ENCODE peak calls at places on chromosomes 5 and 9, in seven cellular contexts. One of them, this sample, is unnamed.

GRCh38 chr5:135231289-135231688 is 167.7 kb downstream of the MACROH2A1 start:
- DNase-seq in substantia nigra: no peak
- DNase-seq in IMR-90: no peak
- DNase-seq in activated naive CD8-positive, alpha-beta T cell treated with anti-CD3 and anti-CD28 coated beads for 36 hours: no peak
- DNase-seq in EH: no peak
- DNase-seq in hypothalamus: no peak
- DNase-seq in effector CD4-positive, alpha-beta T cell: no peak
- DNase-seq in this sample: no peak

GRCh38 chr5:112693301-112693700 is 44.4 kb upstream of the APC start:
- DNase-seq in IMR-90: no peak
- DNase-seq in effector CD4-positive, alpha-beta T cell: no peak
- DNase-seq in EH: no peak
- DNase-seq in substantia nigra: no peak
- DNase-seq in hypothalamus: no peak
- DNase-seq in activated naive CD8-positive, alpha-beta T cell treated with anti-CD3 and anti-CD28 coated beads for 36 hours: no peak
- DNase-seq in this sample: no peak

GRCh38 chr5:74382864-74383618 is 257.5 kb downstream of the ENC1 start:
- DNase-seq in EH: peak; percentile 86
- DNase-seq in hypothalamus: no peak
- DNase-seq in activated naive CD8-positive, alpha-beta T cell treated with anti-CD3 and anti-CD28 coated beads for 36 hours: no peak
- DNase-seq in effector CD4-positive, alpha-beta T cell: no peak
- DNase-seq in substantia nigra: no peak
- DNase-seq in IMR-90: peak; percentile 54
- DNase-seq in this sample: no peak

GRCh38 chr5:1131191-1131621 is 19.3 kb upstream of the SLC12A7 start:
- DNase-seq in hypothalamus: no peak
- DNase-seq in substantia nigra: no peak
- DNase-seq in EH: no peak
- DNase-seq in effector CD4-positive, alpha-beta T cell: no peak
- DNase-seq in IMR-90: no peak
- DNase-seq in activated naive CD8-positive, alpha-beta T cell treated with anti-CD3 and anti-CD28 coated beads for 36 hours: no peak
- DNase-seq in this sample: no peak

GRCh38 chr5:151123897-151124751 is 33.5 kb downstream of the ANXA6 start:
- DNase-seq in substantia nigra: no peak
- DNase-seq in EH: peak; percentile 44
- DNase-seq in IMR-90: peak; percentile 39
- DNase-seq in activated naive CD8-positive, alpha-beta T cell treated with anti-CD3 and anti-CD28 coated beads for 36 hours: peak; percentile 73
- DNase-seq in hypothalamus: peak; percentile 8
- DNase-seq in effector CD4-positive, alpha-beta T cell: no peak
- DNase-seq in this sample: peak; percentile 75

GRCh38 chr9:137273616-137274320 is 3.8 kb upstream of the TOR4A start:
- DNase-seq in activated naive CD8-positive, alpha-beta T cell treated with anti-CD3 and anti-CD28 coated beads for 36 hours: no peak
- DNase-seq in EH: no peak
- DNase-seq in substantia nigra: no peak
- DNase-seq in hypothalamus: no peak
- DNase-seq in IMR-90: no peak
- DNase-seq in effector CD4-positive, alpha-beta T cell: no peak
- DNase-seq in this sample: no peak

GRCh38 chr5:157076558-157076957 is 17.6 kb upstream of the HAVCR1 start:
- DNase-seq in substantia nigra: no peak
- DNase-seq in activated naive CD8-positive, alpha-beta T cell treated with anti-CD3 and anti-CD28 coated beads for 36 hours: no peak
- DNase-seq in effector CD4-positive, alpha-beta T cell: no peak
- DNase-seq in IMR-90: peak; percentile 45
- DNase-seq in EH: peak; percentile 43
- DNase-seq in hypothalamus: no peak
- DNase-seq in this sample: no peak

GRCh38 chr5:128237504-128237903 is 153.9 kb downstream of the SLC12A2 start:
- DNase-seq in substantia nigra: no peak
- DNase-seq in activated naive CD8-positive, alpha-beta T cell treated with anti-CD3 and anti-CD28 coated beads for 36 hours: no peak
- DNase-seq in effector CD4-positive, alpha-beta T cell: no peak
- DNase-seq in hypothalamus: no peak
- DNase-seq in EH: peak; percentile 64
- DNase-seq in IMR-90: peak; percentile 23
- DNase-seq in this sample: no peak

GRCh38 chr5:65926893-65927292 is 518 bp downstream of the ERBIN start:
- DNase-seq in IMR-90: no peak
- DNase-seq in EH: no peak
- DNase-seq in effector CD4-positive, alpha-beta T cell: no peak
- DNase-seq in activated naive CD8-positive, alpha-beta T cell treated with anti-CD3 and anti-CD28 coated beads for 36 hours: no peak
- DNase-seq in hypothalamus: no peak
- DNase-seq in substantia nigra: no peak
- DNase-seq in this sample: no peak

GRCh38 chr9:128374221-128374675 is 3.1 kb downstream of the URM1 start:
- DNase-seq in IMR-90: no peak
- DNase-seq in substantia nigra: peak; percentile 78
- DNase-seq in activated naive CD8-positive, alpha-beta T cell treated with anti-CD3 and anti-CD28 coated beads for 36 hours: no peak
- DNase-seq in hypothalamus: peak; percentile 90
- DNase-seq in effector CD4-positive, alpha-beta T cell: no peak
- DNase-seq in EH: no peak
- DNase-seq in this sample: no peak

GRCh38 chr5:33153891-33154290 is 286.9 kb upstream of the TARS1 start:
- DNase-seq in effector CD4-positive, alpha-beta T cell: no peak
- DNase-seq in IMR-90: peak; percentile 37
- DNase-seq in substantia nigra: no peak
- DNase-seq in EH: peak; percentile 63
- DNase-seq in hypothalamus: no peak
- DNase-seq in activated naive CD8-positive, alpha-beta T cell treated with anti-CD3 and anti-CD28 coated beads for 36 hours: no peak
- DNase-seq in this sample: no peak

GRCh38 chr5:176596689-176597416 is 13.1 kb downstream of the GPRIN1 start:
- DNase-seq in substantia nigra: no peak
- DNase-seq in activated naive CD8-positive, alpha-beta T cell treated with anti-CD3 and anti-CD28 coated beads for 36 hours: peak; percentile 75
- DNase-seq in hypothalamus: no peak
- DNase-seq in IMR-90: no peak
- DNase-seq in EH: no peak
- DNase-seq in effector CD4-positive, alpha-beta T cell: peak; percentile 49
- DNase-seq in this sample: no peak

GRCh38 chr9:26566141-26566540 is 326.5 kb downstream of the CAAP1 start:
- DNase-seq in effector CD4-positive, alpha-beta T cell: no peak
- DNase-seq in substantia nigra: no peak
- DNase-seq in hypothalamus: no peak
- DNase-seq in activated naive CD8-positive, alpha-beta T cell treated with anti-CD3 and anti-CD28 coated beads for 36 hours: no peak
- DNase-seq in IMR-90: no peak
- DNase-seq in EH: no peak
- DNase-seq in this sample: no peak

GRCh38 chr9:96619491-96620154 is at the start of gene CDC14B:
- DNase-seq in activated naive CD8-positive, alpha-beta T cell treated with anti-CD3 and anti-CD28 coated beads for 36 hours: peak; percentile 75
- DNase-seq in IMR-90: peak; percentile 90
- DNase-seq in EH: peak; percentile 88
- DNase-seq in substantia nigra: peak; percentile 69
- DNase-seq in effector CD4-positive, alpha-beta T cell: peak; percentile 40
- DNase-seq in hypothalamus: peak; percentile 90
- DNase-seq in this sample: no peak

GRCh38 chr9:128098936-128099931 is 28.3 kb downstream of the PTGES2 start:
- DNase-seq in IMR-90: no peak
- DNase-seq in activated naive CD8-positive, alpha-beta T cell treated with anti-CD3 and anti-CD28 coated beads for 36 hours: no peak
- DNase-seq in EH: peak; percentile 70
- DNase-seq in substantia nigra: no peak
- DNase-seq in effector CD4-positive, alpha-beta T cell: no peak
- DNase-seq in hypothalamus: no peak
- DNase-seq in this sample: no peak

GRCh38 chr9:105355810-105356209 is 92.0 kb upstream of the FSD1L start:
- DNase-seq in IMR-90: peak; percentile 47
- DNase-seq in hypothalamus: no peak
- DNase-seq in EH: peak; percentile 3
- DNase-seq in substantia nigra: no peak
- DNase-seq in effector CD4-positive, alpha-beta T cell: no peak
- DNase-seq in activated naive CD8-positive, alpha-beta T cell treated with anti-CD3 and anti-CD28 coated beads for 36 hours: no peak
- DNase-seq in this sample: no peak

GRCh38 chr5:19388391-19388790 is 599.6 kb downstream of the CDH18 start:
- DNase-seq in EH: no peak
- DNase-seq in IMR-90: no peak
- DNase-seq in activated naive CD8-positive, alpha-beta T cell treated with anti-CD3 and anti-CD28 coated beads for 36 hours: no peak
- DNase-seq in hypothalamus: no peak
- DNase-seq in substantia nigra: no peak
- DNase-seq in effector CD4-positive, alpha-beta T cell: no peak
- DNase-seq in this sample: no peak

GRCh38 chr9:9387511-9388115 is 1225.2 kb downstream of the PTPRD start:
- DNase-seq in hypothalamus: no peak
- DNase-seq in activated naive CD8-positive, alpha-beta T cell treated with anti-CD3 and anti-CD28 coated beads for 36 hours: no peak
- DNase-seq in IMR-90: no peak
- DNase-seq in substantia nigra: no peak
- DNase-seq in effector CD4-positive, alpha-beta T cell: no peak
- DNase-seq in EH: no peak
- DNase-seq in this sample: no peak

GRCh38 chr9:91681461-91682305 is 258.1 kb upstream of the NFIL3 start:
- DNase-seq in effector CD4-positive, alpha-beta T cell: peak; percentile 22
- DNase-seq in EH: peak; percentile 62
- DNase-seq in substantia nigra: peak; percentile 11
- DNase-seq in activated naive CD8-positive, alpha-beta T cell treated with anti-CD3 and anti-CD28 coated beads for 36 hours: peak; percentile 77
- DNase-seq in hypothalamus: peak; percentile 80
- DNase-seq in IMR-90: peak; percentile 64
- DNase-seq in this sample: peak; percentile 64

GRCh38 chr9:138075961-138076649 is 198.5 kb downstream of the CACNA1B start:
- DNase-seq in IMR-90: no peak
- DNase-seq in effector CD4-positive, alpha-beta T cell: no peak
- DNase-seq in EH: no peak
- DNase-seq in substantia nigra: no peak
- DNase-seq in hypothalamus: no peak
- DNase-seq in activated naive CD8-positive, alpha-beta T cell treated with anti-CD3 and anti-CD28 coated beads for 36 hours: no peak
- DNase-seq in this sample: no peak

GRCh38 chr9:127555830-127556820 is 56.0 kb upstream of the STXBP1 start:
- DNase-seq in substantia nigra: no peak
- DNase-seq in hypothalamus: peak; percentile 37
- DNase-seq in activated naive CD8-positive, alpha-beta T cell treated with anti-CD3 and anti-CD28 coated beads for 36 hours: peak; percentile 73
- DNase-seq in IMR-90: peak; percentile 96
- DNase-seq in EH: peak; percentile 99
- DNase-seq in effector CD4-positive, alpha-beta T cell: peak; percentile 43
- DNase-seq in this sample: peak; percentile 92

GRCh38 chr9:89093201-89093600 is 85.4 kb downstream of the SHC3 start:
- DNase-seq in IMR-90: no peak
- DNase-seq in substantia nigra: no peak
- DNase-seq in effector CD4-positive, alpha-beta T cell: no peak
- DNase-seq in hypothalamus: no peak
- DNase-seq in activated naive CD8-positive, alpha-beta T cell treated with anti-CD3 and anti-CD28 coated beads for 36 hours: no peak
- DNase-seq in EH: no peak
- DNase-seq in this sample: no peak

GRCh38 chr9:69331444-69331843 is 6.4 kb downstream of the ENTREP1 start:
- DNase-seq in EH: no peak
- DNase-seq in substantia nigra: no peak
- DNase-seq in activated naive CD8-positive, alpha-beta T cell treated with anti-CD3 and anti-CD28 coated beads for 36 hours: no peak
- DNase-seq in effector CD4-positive, alpha-beta T cell: no peak
- DNase-seq in hypothalamus: no peak
- DNase-seq in IMR-90: no peak
- DNase-seq in this sample: no peak

GRCh38 chr9:21901538-21901937 is 92.7 kb downstream of the CDKN2A start:
- DNase-seq in effector CD4-positive, alpha-beta T cell: no peak
- DNase-seq in substantia nigra: no peak
- DNase-seq in hypothalamus: no peak
- DNase-seq in IMR-90: no peak
- DNase-seq in activated naive CD8-positive, alpha-beta T cell treated with anti-CD3 and anti-CD28 coated beads for 36 hours: no peak
- DNase-seq in EH: no peak
- DNase-seq in this sample: no peak

GRCh38 chr5:87674235-87674634 is 261.5 kb upstream of the CCNH start:
- DNase-seq in EH: no peak
- DNase-seq in effector CD4-positive, alpha-beta T cell: no peak
- DNase-seq in hypothalamus: no peak
- DNase-seq in IMR-90: no peak
- DNase-seq in substantia nigra: no peak
- DNase-seq in activated naive CD8-positive, alpha-beta T cell treated with anti-CD3 and anti-CD28 coated beads for 36 hours: no peak
- DNase-seq in this sample: no peak

GRCh38 chr9:136060671-136061371 is 34.3 kb downstream of the NACC2 start:
- DNase-seq in hypothalamus: no peak
- DNase-seq in activated naive CD8-positive, alpha-beta T cell treated with anti-CD3 and anti-CD28 coated beads for 36 hours: no peak
- DNase-seq in EH: no peak
- DNase-seq in effector CD4-positive, alpha-beta T cell: no peak
- DNase-seq in substantia nigra: no peak
- DNase-seq in IMR-90: no peak
- DNase-seq in this sample: peak; percentile 43

GRCh38 chr9:72351538-72352453 is 13.2 kb downstream of the ZFAND5 start:
- DNase-seq in substantia nigra: no peak
- DNase-seq in IMR-90: peak; percentile 91
- DNase-seq in effector CD4-positive, alpha-beta T cell: no peak
- DNase-seq in hypothalamus: no peak
- DNase-seq in EH: peak; percentile 80
- DNase-seq in activated naive CD8-positive, alpha-beta T cell treated with anti-CD3 and anti-CD28 coated beads for 36 hours: no peak
- DNase-seq in this sample: no peak

GRCh38 chr5:61991426-61991825 is 314.6 kb upstream of the KIF2A start:
- DNase-seq in hypothalamus: no peak
- DNase-seq in IMR-90: no peak
- DNase-seq in activated naive CD8-positive, alpha-beta T cell treated with anti-CD3 and anti-CD28 coated beads for 36 hours: no peak
- DNase-seq in substantia nigra: no peak
- DNase-seq in EH: no peak
- DNase-seq in effector CD4-positive, alpha-beta T cell: no peak
- DNase-seq in this sample: no peak

GRCh38 chr9:89342948-89343347 is 24.6 kb downstream of the SECISBP2 start:
- DNase-seq in effector CD4-positive, alpha-beta T cell: no peak
- DNase-seq in activated naive CD8-positive, alpha-beta T cell treated with anti-CD3 and anti-CD28 coated beads for 36 hours: no peak
- DNase-seq in IMR-90: peak; percentile 26
- DNase-seq in hypothalamus: no peak
- DNase-seq in EH: peak; percentile 7
- DNase-seq in substantia nigra: no peak
- DNase-seq in this sample: no peak

GRCh38 chr9:61673247-61673646 is 483.4 kb downstream of the SPATA31A7 start:
- DNase-seq in EH: no peak
- DNase-seq in effector CD4-positive, alpha-beta T cell: no peak
- DNase-seq in activated naive CD8-positive, alpha-beta T cell treated with anti-CD3 and anti-CD28 coated beads for 36 hours: no peak
- DNase-seq in IMR-90: no peak
- DNase-seq in substantia nigra: no peak
- DNase-seq in hypothalamus: no peak
- DNase-seq in this sample: peak; percentile 28

GRCh38 chr9:17531642-17532254 is 47.1 kb upstream of the SH3GL2 start:
- DNase-seq in hypothalamus: peak; percentile 4
- DNase-seq in EH: peak; percentile 56
- DNase-seq in IMR-90: peak; percentile 60
- DNase-seq in effector CD4-positive, alpha-beta T cell: no peak
- DNase-seq in activated naive CD8-positive, alpha-beta T cell treated with anti-CD3 and anti-CD28 coated beads for 36 hours: peak; percentile 2
- DNase-seq in substantia nigra: no peak
- DNase-seq in this sample: no peak

GRCh38 chr9:96139592-96140251 is 162.3 kb downstream of the HSD17B3 start:
- DNase-seq in EH: peak; percentile 85
- DNase-seq in effector CD4-positive, alpha-beta T cell: no peak
- DNase-seq in activated naive CD8-positive, alpha-beta T cell treated with anti-CD3 and anti-CD28 coated beads for 36 hours: no peak
- DNase-seq in IMR-90: peak; percentile 95
- DNase-seq in hypothalamus: no peak
- DNase-seq in substantia nigra: no peak
- DNase-seq in this sample: peak; percentile 74

GRCh38 chr5:72241346-72242003 is 78.6 kb downstream of the MRPS27 start:
- DNase-seq in IMR-90: no peak
- DNase-seq in hypothalamus: peak; percentile 73
- DNase-seq in EH: no peak
- DNase-seq in substantia nigra: peak; percentile 51
- DNase-seq in activated naive CD8-positive, alpha-beta T cell treated with anti-CD3 and anti-CD28 coated beads for 36 hours: no peak
- DNase-seq in effector CD4-positive, alpha-beta T cell: no peak
- DNase-seq in this sample: no peak

GRCh38 chr5:81848368-81848767 is 97.5 kb upstream of the SSBP2 start:
- DNase-seq in EH: peak; percentile 32
- DNase-seq in substantia nigra: no peak
- DNase-seq in effector CD4-positive, alpha-beta T cell: no peak
- DNase-seq in hypothalamus: peak; percentile 22
- DNase-seq in IMR-90: no peak
- DNase-seq in activated naive CD8-positive, alpha-beta T cell treated with anti-CD3 and anti-CD28 coated beads for 36 hours: no peak
- DNase-seq in this sample: no peak

GRCh38 chr9:27359763-27360162 is 62.8 kb upstream of the EQTN start:
- DNase-seq in hypothalamus: no peak
- DNase-seq in activated naive CD8-positive, alpha-beta T cell treated with anti-CD3 and anti-CD28 coated beads for 36 hours: no peak
- DNase-seq in effector CD4-positive, alpha-beta T cell: no peak
- DNase-seq in EH: no peak
- DNase-seq in substantia nigra: no peak
- DNase-seq in IMR-90: no peak
- DNase-seq in this sample: no peak

GRCh38 chr9:96654450-96655197 is 493 bp downstream of the PRXL2C start:
- DNase-seq in effector CD4-positive, alpha-beta T cell: peak; percentile 75
- DNase-seq in substantia nigra: peak; percentile 62
- DNase-seq in EH: peak; percentile 88
- DNase-seq in hypothalamus: peak; percentile 80
- DNase-seq in IMR-90: peak; percentile 86
- DNase-seq in activated naive CD8-positive, alpha-beta T cell treated with anti-CD3 and anti-CD28 coated beads for 36 hours: peak; percentile 73
- DNase-seq in this sample: peak; percentile 64

GRCh38 chr5:151659001-151659754 is 27.5 kb downstream of the SPARC start:
- DNase-seq in substantia nigra: peak; percentile 64
- DNase-seq in IMR-90: peak; percentile 80
- DNase-seq in hypothalamus: peak; percentile 85
- DNase-seq in activated naive CD8-positive, alpha-beta T cell treated with anti-CD3 and anti-CD28 coated beads for 36 hours: peak; percentile 82
- DNase-seq in effector CD4-positive, alpha-beta T cell: peak; percentile 67
- DNase-seq in EH: peak; percentile 87
- DNase-seq in this sample: peak; percentile 78

GRCh38 chr9:133519693-133520092 is 5.1 kb downstream of the MYMK start:
- DNase-seq in hypothalamus: no peak
- DNase-seq in effector CD4-positive, alpha-beta T cell: no peak
- DNase-seq in EH: peak; percentile 13
- DNase-seq in activated naive CD8-positive, alpha-beta T cell treated with anti-CD3 and anti-CD28 coated beads for 36 hours: no peak
- DNase-seq in substantia nigra: no peak
- DNase-seq in IMR-90: peak; percentile 12
- DNase-seq in this sample: no peak